ENCODE peak calls at places on chromosomes 13 and 19, in five cellular contexts. D, Q, K, U and O are unnamed samples.

GRCh38 chr19:50858896-50859295 is 4.2 kb downstream of the KLK3 start:
- DNase-seq in D (no peak), Q (no peak), K (no peak), U (no peak), O (no peak)

GRCh38 chr19:46990998-46991676 is 28.5 kb upstream of the NPAS1 start:
- DNase-seq in D (no peak), Q (peak; percentile 47), K (peak; percentile 75), U (peak; percentile 95), O (no peak)

GRCh38 chr19:46731007-46731501 is 14.1 kb upstream of the PRKD2 start:
- DNase-seq in D (no peak), Q (no peak), K (peak; percentile 40), U (no peak), O (no peak)

GRCh38 chr19:57075801-57076492 is 43.8 kb upstream of the USP29 start:
- DNase-seq in D (no peak), Q (no peak), K (no peak), U (no peak), O (no peak)

GRCh38 chr13:51679616-51680015 is 95.4 kb downstream of the WDFY2 start:
- DNase-seq in D (no peak), Q (no peak), K (no peak), U (no peak), O (no peak)

GRCh38 chr19:44689290-44690130 is 9.4 kb upstream of the CEACAM16 start:
- DNase-seq in D (no peak), Q (no peak), K (peak; percentile 27), U (peak; percentile 91), O (peak; percentile 71)

GRCh38 chr13:47334173-47334572 is 437.3 kb upstream of the HTR2A start:
- DNase-seq in D (no peak), Q (no peak), K (peak; percentile 39), U (no peak), O (no peak)

GRCh38 chr13:90956036-90956435 is 391.5 kb upstream of the MIR17HG start:
- DNase-seq in D (no peak), Q (no peak), K (no peak), U (no peak), O (no peak)

GRCh38 chr13:42685762-42686560 is 95.4 kb upstream of the FAM216B start:
- DNase-seq in D (no peak), Q (no peak), K (no peak), U (no peak), O (no peak)

GRCh38 chr13:48531416-48532145 is 1.3 kb downstream of the RCBTB2 start:
- DNase-seq in D (no peak), Q (no peak), K (no peak), U (no peak), O (no peak)

GRCh38 chr13:80783926-80784325 is 443.0 kb upstream of the SPRY2 start:
- DNase-seq in D (no peak), Q (no peak), K (no peak), U (no peak), O (no peak)

GRCh38 chr19:38032951-38033350 is 125.9 kb downstream of the SIPA1L3 start:
- DNase-seq in D (no peak), Q (no peak), K (no peak), U (no peak), O (no peak)

GRCh38 chr13:49781791-49782190 is 10.7 kb downstream of the KPNA3 start:
- DNase-seq in D (no peak), Q (no peak), K (no peak), U (no peak), O (no peak)

GRCh38 chr19:7729831-7730285 is 2.1 kb downstream of the CLEC4G start:
- DNase-seq in D (no peak), Q (no peak), K (no peak), U (no peak), O (no peak)

GRCh38 chr19:13012690-13013608 is 17.7 kb downstream of the NFIX start:
- DNase-seq in D (no peak), Q (no peak), K (no peak), U (peak; percentile 95), O (no peak)

GRCh38 chr19:17341386-17341785 is 4.0 kb downstream of the GTPBP3 start:
- DNase-seq in D (no peak), Q (no peak), K (no peak), U (no peak), O (no peak)

GRCh38 chr19:17339088-17339741 is 1.9 kb downstream of the GTPBP3 start:
- DNase-seq in D (no peak), Q (no peak), K (no peak), U (no peak), O (no peak)

GRCh38 chr19:17340302-17340870 is 3.0 kb downstream of the GTPBP3 start:
- DNase-seq in D (no peak), Q (no peak), K (no peak), U (no peak), O (no peak)

GRCh38 chr19:17341845-17342244 is 4.5 kb downstream of the GTPBP3 start:
- DNase-seq in D (no peak), Q (no peak), K (no peak), U (no peak), O (no peak)

GRCh38 chr19:17340871-17341357 is 3.6 kb downstream of the GTPBP3 start:
- DNase-seq in D (no peak), Q (no peak), K (no peak), U (no peak), O (no peak)
- TF ChIP-seq CTCF in D (no peak), Q (no peak), K (no peak), U (no peak), O (no peak)

DNA sequence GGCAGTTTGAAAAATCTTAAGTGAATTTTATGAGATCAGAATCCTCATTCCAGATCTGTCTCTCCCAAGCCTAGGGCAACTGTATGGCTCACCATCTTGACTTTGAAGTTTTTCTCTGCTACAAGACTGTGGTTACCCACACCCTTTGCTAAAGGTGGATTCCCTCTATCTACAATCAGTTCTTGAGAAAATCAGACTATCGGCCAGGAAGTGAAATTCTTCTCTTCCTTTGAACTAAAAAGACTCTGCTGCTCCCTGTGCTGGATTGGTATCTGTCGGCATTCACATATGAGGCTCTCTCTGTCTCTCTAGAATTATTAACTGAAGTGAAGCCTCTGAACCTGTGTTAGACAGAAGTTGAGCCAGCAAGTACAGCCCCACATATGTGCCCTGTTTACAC is 145.9 kb downstream of the MIPEP start:
- DNase-seq in D (no peak), Q (no peak), K (no peak), U (no peak), O (no peak)
- TF ChIP-seq CTCF in D (no peak), Q (no peak), K (no peak), U (no peak), O (no peak)

GRCh38 chr13:52794589-52794988 is 53.9 kb downstream of the PCDH8 start:
- DNase-seq in D (no peak), Q (no peak), K (no peak), U (no peak), O (no peak)

GRCh38 chr13:52793507-52793906 is 53.9 kb upstream of the CNMD start:
- DNase-seq in D (no peak), Q (no peak), K (no peak), U (no peak), O (no peak)

GRCh38 chr13:52800856-52801255 is 47.6 kb downstream of the PCDH8 start:
- DNase-seq in D (no peak), Q (no peak), K (no peak), U (no peak), O (no peak)

GRCh38 chr13:52798770-52799430 is 49.5 kb downstream of the PCDH8 start:
- DNase-seq in D (no peak), Q (no peak), K (no peak), U (no peak), O (no peak)

DNA sequence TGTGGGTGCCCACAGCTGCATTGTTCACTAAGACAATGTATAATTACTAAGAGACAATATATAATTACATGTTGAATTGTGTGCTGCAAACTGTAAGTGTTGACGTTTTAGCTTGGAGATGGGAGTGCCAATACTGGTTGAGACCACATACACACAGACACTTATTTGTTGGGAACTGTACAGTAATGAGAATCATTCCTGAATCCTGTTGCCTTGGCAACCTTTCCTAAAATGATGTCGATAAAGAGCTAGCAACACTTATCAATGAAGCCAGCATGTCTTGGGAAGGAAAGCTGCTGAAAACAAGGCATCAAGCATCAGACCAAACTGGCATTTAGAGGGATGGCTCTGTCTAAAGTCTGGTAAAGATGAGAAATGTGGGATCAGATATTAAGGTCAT is 51.3 kb downstream of the PCDH8 start:
- DNase-seq in D (no peak), Q (no peak), K (no peak), U (no peak), O (no peak)
- TF ChIP-seq CTCF in D (no peak), Q (no peak), K (no peak), U (no peak), O (no peak)

DNA sequence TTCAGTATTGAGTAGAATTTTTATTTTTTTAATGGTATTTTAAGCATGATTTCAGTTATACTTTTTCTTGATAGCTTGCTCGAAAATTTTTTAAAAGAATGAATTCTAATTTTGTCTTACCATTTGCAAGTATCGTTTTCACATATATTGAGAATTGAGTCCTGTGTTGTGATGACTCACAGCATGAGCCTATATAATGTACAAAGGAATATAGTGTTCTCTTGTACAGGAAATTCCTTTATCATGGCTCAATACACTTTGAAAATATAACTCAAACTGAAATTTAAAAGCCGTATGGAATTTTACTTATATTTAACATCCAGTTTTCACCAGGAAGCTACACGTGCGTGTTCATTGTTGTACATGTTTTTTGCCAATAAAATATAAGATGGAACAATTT is 161.1 kb upstream of the TMTC4 start:
- DNase-seq in D (no peak), Q (no peak), K (no peak), U (no peak), O (no peak)
- TF ChIP-seq CTCF in D (no peak), Q (no peak), K (no peak), U (no peak), O (no peak)